ENCODE peak calls at places on chromosomes 12 and 14, in ten cellular contexts. W is A673, R is endothelial cell of umbilical vein, N is stomach, S is suprapubic skin, T is heart right ventricle, G is coronary artery, Z is brain microvascular endothelial cell, A is tibial artery, I is MM.1S. D is an unnamed sample.

GRCh38 chr12:2691001-2691339 is 103.8 kb upstream of the FKBP4 start:
- DNase-seq in G (peak), A (no peak), I (peak), R (no peak), T (no peak), W (no peak), Z (no peak), S (no peak), N (no peak), D (no peak)

GRCh38 chr14:104031384-104031783 is 54.1 kb upstream of the ASPG start:
- DNase-seq in A (no peak), I (no peak), T (no peak), Z (no peak), N (no peak), R (no peak), W (no peak), S (no peak), G (no peak), D (no peak)

GRCh38 chr14:81521356-81521755 is 12.3 kb downstream of the SEL1L start:
- DNase-seq in I (no peak), Z (no peak), W (no peak), R (no peak), S (no peak), G (no peak), N (no peak), T (no peak), A (no peak), D (no peak)

GRCh38 chr12:122366685-122367475 is 55.6 kb downstream of the CLIP1 start:
- DNase-seq in W (peak), R (peak), A (peak), G (no peak), S (no peak), Z (peak), I (no peak), T (no peak), N (no peak), D (peak)

GRCh38 chr14:74457511-74457910 is 31.5 kb upstream of the SYNDIG1L start:
- DNase-seq in R (no peak), S (no peak), I (no peak), G (no peak), T (no peak), N (no peak), Z (no peak), A (no peak), W (no peak), D (no peak)

GRCh38 chr12:124721501-124722154 is 142.0 kb downstream of the SCARB1 start:
- DNase-seq in Z (no peak), G (no peak), W (no peak), S (no peak), N (no peak), A (no peak), R (no peak), I (no peak), T (no peak), D (no peak)

GRCh38 chr14:54299393-54300363 is 97.1 kb upstream of the CDKN3 start:
- DNase-seq in R (peak), G (no peak), W (no peak), T (no peak), S (no peak), N (no peak), Z (peak), A (no peak), I (no peak), D (no peak)

GRCh38 chr12:24960222-24960855 is 11.4 kb upstream of the BCAT1 start:
- DNase-seq in Z (peak), G (no peak), N (no peak), S (no peak), R (peak), W (peak), A (no peak), I (peak), T (no peak), D (peak)

GRCh38 chr12:332581-333205 is 56.4 kb downstream of the KDM5A start:
- DNase-seq in T (no peak), W (peak), A (no peak), N (no peak), Z (no peak), I (no peak), R (peak), S (no peak), G (no peak), D (no peak)

GRCh38 chr12:121773011-121773777 is 20.3 kb downstream of the RHOF start:
- DNase-seq in N (peak), T (peak), G (no peak), S (no peak), Z (no peak), I (peak), W (peak), R (peak), A (no peak), D (peak)

GRCh38 chr12:2504577-2504976 is 290.2 kb upstream of the FKBP4 start:
- DNase-seq in N (no peak), R (no peak), A (no peak), I (no peak), T (no peak), S (no peak), G (no peak), Z (no peak), W (no peak), D (no peak)

GRCh38 chr14:61477845-61478438 is 156.6 kb downstream of the PRKCH start:
- DNase-seq in R (peak), N (peak), S (no peak), T (peak), W (no peak), G (peak), Z (peak), I (no peak), A (peak), D (no peak)

GRCh38 chr12:89992668-89993401 is 284.2 kb upstream of the ATP2B1 start:
- DNase-seq in A (no peak), T (no peak), S (no peak), N (no peak), I (no peak), G (no peak), R (peak), Z (no peak), W (peak), D (no peak)

GRCh38 chr12:63752283-63752682 is 27.4 kb upstream of the RXYLT1 start:
- DNase-seq in Z (no peak), T (no peak), G (no peak), S (no peak), N (no peak), R (no peak), A (no peak), W (no peak), I (peak), D (no peak)

GRCh38 chr12:51959211-51959610 is 7.7 kb downstream of the ACVR1B start:
- DNase-seq in R (no peak), A (peak), I (no peak), S (no peak), N (peak), G (peak), T (no peak), Z (no peak), W (no peak), D (no peak)

GRCh38 chr12:19220205-19220604 is 90.7 kb downstream of the PLEKHA5 start:
- DNase-seq in Z (peak), T (no peak), A (no peak), I (no peak), N (no peak), R (no peak), W (peak), S (no peak), G (no peak), D (peak)

GRCh38 chr14:64935508-64935907 is 7.0 kb downstream of the GPX2 start:
- DNase-seq in N (no peak), A (no peak), R (no peak), I (peak), Z (no peak), S (no peak), G (no peak), W (no peak), T (no peak), D (no peak)

GRCh38 chr12:22283006-22283506 is 51.5 kb downstream of the ST8SIA1 start:
- DNase-seq in G (no peak), S (no peak), A (no peak), Z (peak), T (no peak), N (no peak), I (no peak), R (peak), W (no peak), D (no peak)

GRCh38 chr14:29900609-29901350 is 26.9 kb downstream of the PRKD1 start:
- DNase-seq in N (no peak), S (no peak), T (no peak), W (no peak), Z (no peak), G (no peak), R (no peak), I (no peak), A (no peak), D (no peak)

GRCh38 chr12:107451246-107451645 is 234.4 kb upstream of the PWP1 start:
- DNase-seq in W (no peak), S (no peak), I (no peak), R (no peak), T (no peak), N (no peak), A (no peak), G (no peak), Z (no peak), D (no peak)

GRCh38 chr14:88380405-88380804 is 5.1 kb upstream of the SPATA7 start:
- DNase-seq in T (no peak), G (no peak), R (no peak), S (no peak), N (no peak), A (no peak), W (peak), Z (no peak), I (no peak), D (no peak)

GRCh38 chr14:106044949-106045596 is 518.7 kb downstream of the TMEM121 start:
- DNase-seq in S (no peak), G (no peak), A (peak), T (peak), I (no peak), W (peak), N (peak), Z (no peak), R (no peak), D (no peak)

GRCh38 chr12:48388938-48389337 is 38.2 kb upstream of the ZNF641 start:
- DNase-seq in N (no peak), Z (no peak), S (no peak), R (no peak), G (no peak), W (no peak), T (no peak), I (no peak), A (no peak), D (no peak)

GRCh38 chr14:102187583-102188001 is 47.9 kb downstream of the WDR20 start:
- DNase-seq in S (no peak), R (no peak), A (no peak), N (no peak), G (no peak), T (no peak), Z (no peak), W (no peak), I (no peak), D (no peak)

GRCh38 chr12:121579981-121580868 is 598 bp downstream of the KDM2B start:
- DNase-seq in R (peak), T (peak), N (peak), S (peak), W (peak), A (peak), G (peak), Z (peak), I (peak), D (peak)

GRCh38 chr14:89304972-89305703 is 111.9 kb downstream of the FOXN3 start:
- DNase-seq in R (peak), T (no peak), G (peak), N (no peak), I (peak), W (peak), A (peak), Z (peak), S (no peak), D (no peak)

GRCh38 chr14:24274101-24274543 is 2.7 kb upstream of the RABGGTA start:
- DNase-seq in I (peak), Z (no peak), S (no peak), A (no peak), W (no peak), R (no peak), N (peak), T (no peak), G (no peak), D (peak)

GRCh38 chr14:65169351-65169750 is 67.0 kb upstream of the MAX start:
- DNase-seq in N (no peak), I (peak), Z (peak), T (no peak), A (no peak), S (no peak), W (no peak), R (no peak), G (no peak), D (no peak)

GRCh38 chr12:88922816-88923215 is 342.5 kb upstream of the KITLG start:
- DNase-seq in I (no peak), Z (no peak), S (no peak), N (no peak), T (no peak), W (no peak), R (no peak), G (no peak), A (no peak), D (peak)

GRCh38 chr12:79635676-79636075 is 55.1 kb downstream of the PAWR start:
- DNase-seq in W (no peak), N (no peak), R (no peak), I (no peak), A (no peak), Z (no peak), S (no peak), T (no peak), G (no peak), D (peak)

GRCh38 chr14:70254476-70254961 is 65.8 kb upstream of the SLC8A3 start:
- DNase-seq in A (no peak), S (no peak), R (peak), T (peak), G (no peak), N (peak), W (peak), Z (no peak), I (peak), D (peak)

GRCh38 chr12:48969160-48969771 is 2.3 kb downstream of the WNT10B start:
- DNase-seq in N (no peak), Z (no peak), S (no peak), G (no peak), R (no peak), T (no peak), I (no peak), W (no peak), A (no peak), D (no peak)

GRCh38 chr14:89108608-89109007 is 284.2 kb downstream of the TTC8 start:
- DNase-seq in S (no peak), Z (no peak), I (no peak), G (no peak), T (no peak), W (no peak), A (no peak), R (no peak), N (no peak), D (no peak)

GRCh38 chr12:27549801-27550652 is 26.0 kb downstream of the PPFIBP1 start:
- DNase-seq in N (peak), I (no peak), W (peak), Z (peak), R (peak), A (peak), T (peak), G (peak), S (peak), D (peak)

DNA sequence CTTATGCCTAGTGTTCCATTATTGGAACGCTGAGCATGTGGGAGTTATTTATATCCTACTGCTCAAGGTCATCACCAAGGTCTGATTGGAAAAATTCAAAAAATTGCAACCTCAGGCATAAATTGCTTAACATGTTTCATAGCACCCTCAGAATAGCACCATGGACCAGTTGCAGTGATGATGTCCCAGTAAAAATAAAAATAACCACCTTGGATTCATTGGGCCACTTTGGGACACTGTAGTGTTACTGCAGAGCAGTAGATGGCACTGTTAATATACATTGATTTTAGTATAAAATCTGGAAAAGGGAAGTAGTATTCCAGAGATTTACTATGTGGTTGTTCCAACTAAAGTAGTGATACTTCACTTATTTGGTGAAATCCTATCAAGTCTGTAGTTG is 31.0 kb upstream of the PTCSC3 start:
- DNase-seq in S (no peak), R (no peak), W (peak), T (no peak), Z (no peak), G (no peak), N (no peak), A (no peak), I (no peak), D (no peak)
- TF ChIP-seq CTCF in S (peak), R (no peak), W (peak), T (no peak), Z (peak), G (no peak), N (peak), A (no peak), I (no peak), D (peak)

DNA sequence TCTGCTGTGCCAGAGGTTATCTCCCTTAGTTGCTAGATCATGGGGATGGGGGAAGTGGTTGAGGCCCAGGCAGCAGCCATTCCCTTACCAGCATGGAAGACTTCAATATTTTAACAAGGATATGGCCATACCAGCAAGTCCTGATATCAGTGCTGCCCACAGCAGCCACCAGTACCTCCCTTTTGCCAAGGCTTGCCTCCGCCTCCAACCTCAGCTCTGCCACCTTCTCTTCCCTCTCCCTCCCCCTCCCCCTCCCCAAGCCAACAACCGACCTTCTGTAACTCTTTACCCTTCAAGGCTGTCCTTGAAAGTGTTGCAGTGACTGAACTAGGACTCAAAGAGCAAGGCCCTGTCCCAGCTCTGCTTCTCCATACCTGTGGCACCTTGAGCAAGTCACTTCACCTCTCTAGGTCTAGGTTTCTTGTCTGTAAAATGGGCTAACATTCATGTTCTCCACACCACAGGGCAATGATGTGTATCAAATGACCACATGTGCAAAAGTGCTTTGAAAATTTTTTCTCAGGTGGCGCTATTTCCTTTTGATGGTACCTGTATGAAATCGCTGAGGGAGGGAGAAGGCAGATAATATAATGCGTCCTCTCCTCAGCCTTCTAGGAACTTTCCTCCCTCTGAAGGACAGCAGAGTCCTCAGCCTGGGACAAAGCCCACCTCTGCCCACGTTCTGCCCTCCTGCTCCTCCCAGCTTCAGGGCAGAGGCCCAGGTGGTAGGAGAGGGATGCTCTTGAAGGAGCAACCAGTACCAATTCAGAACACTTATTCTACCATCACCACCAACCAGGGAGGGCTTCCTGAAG is 14.7 kb downstream of the PLEKHG6 start:
- DNase-seq in S (no peak), Z (no peak), G (no peak), N (peak), T (no peak), A (no peak), I (no peak), W (no peak), R (peak), D (no peak)
- H3K27ac ChIP-seq in S (peak), Z (no peak), G (peak), N (peak), T (peak), A (peak), I (no peak), W (peak), R (peak), D (peak)

DNA sequence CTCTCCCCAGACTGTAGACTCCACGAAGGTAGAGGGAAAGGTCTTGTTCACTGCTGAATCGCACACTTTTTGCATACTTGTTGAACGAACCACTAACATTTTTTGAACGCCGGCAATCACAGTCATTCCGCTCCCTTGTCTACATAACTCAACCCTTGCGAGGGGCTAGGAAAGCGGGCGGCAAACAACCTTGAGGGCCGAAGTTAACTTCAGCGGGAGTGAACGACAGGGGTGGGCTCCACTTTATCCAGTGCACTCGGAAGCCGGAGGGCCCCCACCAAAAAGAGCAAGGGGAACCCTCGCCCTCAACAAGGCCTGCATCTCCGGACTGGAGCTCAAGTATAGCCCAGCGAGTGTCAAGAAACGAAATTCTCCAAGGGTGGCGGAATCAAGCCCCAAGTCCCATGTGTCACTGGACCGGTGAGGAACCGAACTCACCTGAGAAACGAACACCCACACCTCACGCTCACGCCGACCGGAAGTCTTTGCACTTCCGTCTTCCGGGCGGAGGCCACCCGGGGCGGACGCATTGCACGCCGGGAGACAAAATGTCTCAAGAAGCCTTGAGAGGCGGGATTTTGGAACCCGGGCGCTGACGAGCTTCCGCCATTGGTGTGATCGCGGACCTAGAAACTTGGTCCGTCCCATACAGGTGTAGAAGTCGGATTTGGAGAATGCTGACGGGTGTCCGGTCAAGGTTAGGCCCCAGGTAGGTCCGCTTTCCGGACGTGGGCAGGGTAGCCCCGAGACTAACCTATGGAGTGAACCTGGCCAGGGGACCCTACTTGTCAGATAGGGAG is at the start of gene LLPH:
- DNase-seq in G (peak), I (peak), N (peak), A (peak), S (peak), Z (peak), T (peak), W (peak), R (peak), D (peak)
- TF ChIP-seq CTCF in G (no peak), I (no peak), N (no peak), A (no peak), S (no peak), Z (no peak), T (no peak), W (no peak), R (no peak), D (no peak)

DNA sequence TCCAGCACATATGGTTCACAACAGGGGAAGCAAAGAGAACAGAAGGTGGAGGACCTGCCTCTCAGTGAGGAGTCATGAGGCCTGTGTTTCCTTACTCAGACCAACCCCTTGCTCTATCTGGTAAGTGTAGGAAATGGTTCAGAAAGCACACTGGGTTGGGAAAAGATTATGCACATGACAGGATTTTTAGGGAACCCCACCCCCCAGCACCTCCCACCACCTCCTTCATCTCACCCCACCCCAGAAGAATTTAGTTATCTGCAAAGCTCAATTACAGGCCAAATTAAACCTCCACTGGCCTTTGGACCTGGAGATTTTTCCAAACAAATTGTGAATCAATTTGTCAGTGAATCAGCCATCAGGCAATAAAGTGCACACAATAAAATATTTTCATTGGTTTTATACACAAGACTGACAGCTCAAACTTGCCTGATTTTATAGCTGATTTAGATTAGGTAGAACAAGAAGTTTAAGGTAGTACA is 132.8 kb downstream of the DACT1 start:
- DNase-seq in T (no peak), W (no peak), I (no peak), S (no peak), Z (no peak), A (no peak), N (no peak), R (no peak), G (no peak), D (no peak)
- H3K27ac ChIP-seq in T (no peak), W (no peak), I (no peak), S (no peak), Z (no peak), A (no peak), N (no peak), R (no peak), G (no peak), D (no peak)